ENCODE peak calls at places on chromosomes 4 and X, in five cellular contexts. Q is activated naive CD8-positive, alpha-beta T cell treated with anti-CD3 and anti-CD28 coated beads, Interleukin-2, amount 50 U/mL, for 24 hours; D is H4; C is lung; O is brain microvascular endothelial cell. N is an unnamed sample.

GRCh38 chr4:114807759-114808404 is 209.3 kb downstream of the UGT8 start:
- DNase-seq in Q (peak; percentile 20), D (peak; percentile 45), C (no peak), O (peak; percentile 4), N (no peak)

GRCh38 chr4:141905751-141906150 is 269.4 kb downstream of the IL15 start:
- DNase-seq in Q (no peak), D (no peak), C (no peak), O (no peak), N (peak; percentile 22)

GRCh38 chr4:164596318-164596878 is 157.5 kb upstream of the SMIM31 start:
- DNase-seq in Q (no peak), D (no peak), C (no peak), O (no peak), N (no peak)

GRCh38 chrX:146127617-146128016 is 310.0 kb downstream of the SLITRK2 start:
- DNase-seq in Q (no peak), D (no peak), C (no peak), O (no peak), N (no peak)

GRCh38 chr4:40662962-40663604 is 33.4 kb upstream of the RBM47 start:
- DNase-seq in Q (peak; percentile 22), D (peak; percentile 44), C (peak; percentile 49), O (peak; percentile 71), N (peak; percentile 70)

GRCh38 chr4:9926591-9926990 is 94.7 kb downstream of the SLC2A9 start:
- DNase-seq in Q (no peak), D (no peak), C (no peak), O (no peak), N (no peak)

GRCh38 chr4:186701273-186701672 is 22.4 kb downstream of the FAT1 start:
- DNase-seq in Q (no peak), D (no peak), C (no peak), O (no peak), N (no peak)

GRCh38 chr4:85869156-85869555 is 394.2 kb downstream of the ARHGAP24 start:
- DNase-seq in Q (no peak), D (no peak), C (no peak), O (peak; percentile 10), N (no peak)

GRCh38 chrX:68936186-68936585 is 107.4 kb downstream of the EFNB1 start:
- DNase-seq in Q (no peak), D (no peak), C (no peak), O (no peak), N (no peak)

GRCh38 chrX:36913551-36913950 is 94.6 kb upstream of the FAM47C start:
- DNase-seq in Q (no peak), D (no peak), C (no peak), O (no peak), N (no peak)

GRCh38 chr4:48162162-48162561 is 28.1 kb upstream of the TXK start:
- DNase-seq in Q (no peak), D (no peak), C (no peak), O (peak; percentile 37), N (peak; percentile 19)

GRCh38 chr4:96347582-96347981 is 507.7 kb downstream of the PDHA2 start:
- DNase-seq in Q (no peak), D (peak; percentile 39), C (no peak), O (peak; percentile 66), N (no peak)

GRCh38 chrX:122245175-122245574 is 938.9 kb upstream of the GRIA3 start:
- DNase-seq in Q (no peak), D (no peak), C (no peak), O (no peak), N (no peak)